ENCODE peak calls at places on chromosome 3, in seven cellular contexts. U is CD8-positive, alpha-beta T cell; H is testis; T is endodermal cell; Q is right atrium auricular region; Z is HepG2; V is body of pancreas. X is an unnamed sample. For H3K36me3, the result is how much of the 10 kb centered on the place peaks cover.

GRCh38 chr3:33186524-33187367 is 31.9 kb downstream of the SUSD5 start:
- DNase-seq in U (no peak), H (no peak), T (no peak), Q (no peak), Z (peak), V (no peak), X (no peak)

GRCh38 chr3:4825572-4826236 is 153.5 kb upstream of the BHLHE40 start:
- DNase-seq in V (peak), Q (no peak), U (peak), Z (peak), T (peak), H (peak), X (no peak)

GRCh38 chr3:184557348-184557950 is 4.1 kb upstream of the EPHB3 start:
- DNase-seq in V (no peak), Z (no peak), H (no peak), T (no peak), U (no peak), Q (no peak), X (no peak)

GRCh38 chr3:194270627-194271458 is 80.3 kb downstream of the CPN2 start:
- DNase-seq in Z (peak), Q (peak), H (peak), V (peak), U (no peak), T (peak), X (peak)

GRCh38 chr3:170753421-170754344 is 116.3 kb downstream of the RPL22L1 start:
- DNase-seq in H (no peak), T (no peak), U (no peak), Z (no peak), V (no peak), Q (no peak), X (no peak)

GRCh38 chr3:152827313-152827712 is 7.6 kb upstream of the P2RY1 start:
- DNase-seq in V (no peak), U (no peak), H (no peak), T (no peak), Q (no peak), Z (no peak), X (no peak)

GRCh38 chr3:33067484-33067883 is 29.5 kb downstream of the GLB1 start:
- DNase-seq in Z (peak), Q (no peak), V (no peak), H (no peak), U (no peak), T (peak), X (no peak)

GRCh38 chr3:3447671-3448070 is 268.2 kb upstream of the CRBN start:
- DNase-seq in Q (no peak), T (no peak), V (no peak), Z (no peak), H (no peak), U (no peak), X (no peak)

GRCh38 chr3:62180514-62180913 is 192.8 kb downstream of the FEZF2 start:
- DNase-seq in Z (no peak), H (no peak), U (no peak), V (no peak), Q (no peak), T (no peak), X (no peak)

GRCh38 chr3:15154326-15154725 is 51.7 kb upstream of the CAPN7 start:
- DNase-seq in Q (no peak), T (no peak), Z (no peak), H (no peak), V (no peak), U (no peak), X (no peak)

GRCh38 chr3:144282313-144282712 is 310.7 kb downstream of the DIPK2A start:
- DNase-seq in Z (no peak), U (no peak), Q (no peak), T (no peak), H (no peak), V (no peak), X (no peak)

GRCh38 chr3:151480492-151480891 is 19.6 kb upstream of the IGSF10 start:
- DNase-seq in U (no peak), H (no peak), T (no peak), Q (no peak), V (no peak), Z (no peak), X (no peak)

GRCh38 chr3:144105542-144105941 is 133.9 kb downstream of the DIPK2A start:
- DNase-seq in Q (no peak), V (no peak), T (no peak), H (no peak), U (no peak), Z (peak), X (no peak)

GRCh38 chr3:141373232-141373631 is 4.9 kb downstream of the ZBTB38 start:
- DNase-seq in H (no peak), Z (no peak), V (no peak), T (no peak), Q (no peak), U (no peak), X (no peak)

GRCh38 chr3:159265705-159266104 is 463.9 kb downstream of the MFSD1 start:
- DNase-seq in Z (no peak), U (no peak), H (no peak), Q (no peak), V (no peak), T (no peak), X (peak)

GRCh38 chr3:164918915-164919314 is 159.4 kb downstream of the SI start:
- DNase-seq in Q (no peak), H (no peak), Z (no peak), U (no peak), V (no peak), T (no peak), X (peak)

GRCh38 chr3:32553973-32554372 is 16.7 kb downstream of the DYNC1LI1 start:
- DNase-seq in Q (no peak), H (no peak), V (no peak), U (no peak), Z (no peak), T (no peak), X (no peak)

GRCh38 chr3:187713504-187713903 is 11.1 kb upstream of the RTP2 start:
- DNase-seq in V (no peak), U (no peak), Z (peak), Q (no peak), T (no peak), H (peak), X (no peak)

GRCh38 chr3:186515115-186515514 is 29.1 kb downstream of the CRYGS start:
- DNase-seq in U (peak), T (no peak), Z (no peak), Q (no peak), V (no peak), H (no peak), X (no peak)

GRCh38 chr3:61172684-61173083 is 78.6 kb downstream of the FHIT start:
- DNase-seq in T (peak), Q (no peak), V (no peak), U (no peak), H (no peak), Z (peak), X (peak)

GRCh38 chr3:134008630-134009156 is 21.0 kb downstream of the SLCO2A1 start:
- DNase-seq in H (no peak), T (no peak), U (no peak), Z (no peak), V (no peak), Q (peak), X (no peak)

GRCh38 chr3:179512398-179512797 is 50.3 kb upstream of the ACTL6A start:
- DNase-seq in U (no peak), Q (no peak), Z (no peak), V (no peak), H (no peak), T (no peak), X (peak)

GRCh38 chr3:124887177-124887995 is at the start of gene ITGB5:
- DNase-seq in Z (peak), H (peak), U (peak), T (peak), Q (peak), V (peak), X (peak)

GRCh38 chr3:16839271-16840110 is 45.3 kb upstream of the PLCL2 start:
- DNase-seq in H (no peak), U (no peak), V (no peak), T (no peak), Z (no peak), Q (no peak), X (no peak)

GRCh38 chr3:95781598-95781997 is 1032.8 kb upstream of the EPHA6 start:
- DNase-seq in U (no peak), T (no peak), V (no peak), H (no peak), Z (no peak), Q (no peak), X (no peak)

GRCh38 chr3:125002414-125002811 is 53.4 kb downstream of the HEG1 start:
- DNase-seq in H (no peak), V (no peak), U (no peak), Q (no peak), Z (peak), T (no peak), X (peak)

GRCh38 chr3:33363113-33363800 is 76.9 kb downstream of the UBP1 start:
- DNase-seq in Z (no peak), Q (no peak), U (no peak), H (no peak), V (no peak), T (no peak), X (no peak)

GRCh38 chr3:46504780-46505179 is 7.0 kb downstream of the RTP3 start:
- DNase-seq in Z (no peak), T (no peak), U (no peak), V (no peak), H (no peak), Q (no peak), X (no peak)

GRCh38 chr3:58020740-58021071 is 12.5 kb downstream of the FLNB start:
- DNase-seq in V (no peak), U (no peak), T (no peak), H (no peak), Z (no peak), Q (no peak), X (no peak)

GRCh38 chr3:71066356-71066755 is 517.2 kb downstream of the FOXP1 start:
- DNase-seq in Z (no peak), U (peak), H (no peak), V (peak), T (no peak), Q (no peak), X (no peak)

GRCh38 chr3:76024640-76025039 is 239.3 kb upstream of the ZNF717 start:
- DNase-seq in H (no peak), Z (peak), Q (no peak), T (no peak), V (no peak), U (no peak), X (peak)

GRCh38 chr3:196868297-196868661 is 559 bp downstream of the SENP5 start:
- DNase-seq in U (peak), Q (no peak), Z (peak), H (peak), T (peak), V (peak), X (no peak)

GRCh38 chr3:193782747-193783146 is 189.7 kb downstream of the OPA1 start:
- DNase-seq in V (no peak), T (peak), Q (no peak), Z (no peak), H (no peak), U (no peak), X (no peak)

GRCh38 chr3:168655591-168655990 is 559.9 kb upstream of the GOLIM4 start:
- DNase-seq in T (no peak), Q (no peak), H (no peak), Z (no peak), U (no peak), V (no peak), X (no peak)

GRCh38 chr3:73685061-73685460 is 60.3 kb upstream of the PDZRN3 start:
- DNase-seq in V (no peak), Z (no peak), H (no peak), U (no peak), T (no peak), Q (no peak), X (no peak)

GRCh38 chr3:124615896-124616543 is 114.2 kb upstream of the UMPS start:
- DNase-seq in V (no peak), Q (no peak), Z (no peak), T (no peak), H (no peak), U (no peak), X (peak)

GRCh38 chr3:177538064-177538742 is 340.9 kb upstream of the TBL1XR1 start:
- DNase-seq in V (no peak), U (no peak), Z (no peak), Q (no peak), T (no peak), H (peak), X (no peak)

GRCh38 chr3:81550415-81550814 is 211.0 kb downstream of the GBE1 start:
- DNase-seq in Z (no peak), T (no peak), Q (no peak), H (no peak), U (no peak), V (no peak), X (no peak)

DNA sequence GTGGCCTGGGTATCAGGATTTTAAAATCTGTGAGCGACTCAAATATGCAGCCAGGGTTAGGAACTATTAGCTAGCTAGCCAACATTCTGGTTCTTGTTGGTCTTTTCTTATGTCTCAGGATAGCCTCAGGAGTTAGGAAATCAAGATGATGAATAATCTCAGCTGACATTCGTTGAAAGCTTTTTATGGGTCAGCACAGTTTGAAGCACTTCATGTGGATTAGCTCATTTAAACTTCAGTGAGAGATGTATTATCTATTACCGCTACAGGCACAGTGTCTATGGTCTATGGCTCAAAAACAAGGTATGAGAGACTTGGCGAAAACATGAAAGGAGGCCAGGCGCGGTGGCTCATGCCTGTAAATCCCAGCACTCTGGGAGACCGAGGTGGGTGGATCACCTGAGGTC is 187.5 kb upstream of the THRB start:
- DNase-seq in H (no peak), V (no peak), Q (no peak), Z (no peak), T (no peak), U (no peak), X (peak)
- H3K36me3 ChIP-seq in H (under half), V (under half), Q (under half), Z (under half), T (under half), U (under half), X (under half)

DNA sequence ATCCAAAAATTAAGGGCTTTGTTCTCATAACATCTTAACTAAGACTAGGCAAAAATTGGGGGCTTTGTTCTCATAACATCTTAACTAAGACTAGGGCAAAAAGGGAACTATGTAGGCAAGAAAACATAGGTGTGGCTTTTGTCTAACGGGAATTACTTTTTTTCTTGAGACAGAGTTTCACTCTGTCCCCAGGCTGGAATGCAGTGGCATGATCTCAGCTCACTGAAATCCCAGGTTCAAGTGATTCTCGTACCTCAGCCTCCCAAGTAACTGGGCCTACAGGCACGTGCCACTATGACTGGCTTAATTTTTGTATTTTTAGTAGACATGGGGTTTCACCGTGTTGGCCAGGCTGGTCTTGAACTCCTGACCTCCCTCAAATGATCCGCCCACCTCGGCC is 49.8 kb upstream of the CSPG5 start:
- DNase-seq in Q (no peak), V (no peak), Z (no peak), T (no peak), U (no peak), H (no peak), X (no peak)
- H3K36me3 ChIP-seq in Q (under half), V (under half), Z (half or more), T (half or more), U (under half), H (under half), X (under half)

GRCh38 chr3:47874438-47874837 is 71.5 kb downstream of the DHX30 start:
- DNase-seq in Z (no peak), H (no peak), Q (no peak), U (no peak), T (peak), V (no peak), X (no peak)
- H3K36me3 ChIP-seq in Z (half or more), H (under half), Q (half or more), U (under half), T (half or more), V (under half), X (under half)

DNA sequence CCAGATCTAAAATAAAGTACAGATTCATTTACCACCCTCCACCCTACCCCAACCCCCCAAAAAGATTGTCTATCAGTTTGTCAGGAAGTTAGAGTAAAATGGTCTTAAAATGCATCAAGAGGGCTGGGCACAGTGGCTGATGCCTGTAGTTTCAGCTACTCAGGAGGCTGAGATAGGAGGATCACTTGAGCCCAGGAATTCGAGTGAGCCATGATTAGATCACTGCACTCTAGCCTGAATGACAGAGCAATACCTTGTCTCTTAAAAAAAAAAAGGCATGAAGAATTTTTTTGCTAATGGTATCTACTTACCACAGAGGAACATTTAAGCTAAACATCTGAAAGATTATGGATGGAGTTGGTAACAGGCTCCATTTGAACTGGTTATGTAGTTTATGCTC is 71.0 kb downstream of the RBM6 start:
- DNase-seq in H (no peak), U (no peak), Z (no peak), V (no peak), Q (no peak), T (no peak), X (no peak)
- H3K36me3 ChIP-seq in H (under half), U (under half), Z (under half), V (under half), Q (under half), T (under half), X (under half)

GRCh38 chr3:64008487-64008886 is 14.8 kb downstream of the PSMD6 start:
- DNase-seq in U (no peak), Q (no peak), Z (no peak), V (no peak), H (no peak), T (no peak), X (no peak)
- H3K36me3 ChIP-seq in U (half or more), Q (half or more), Z (half or more), V (under half), H (under half), T (half or more), X (half or more)